ENCODE peak calls at places on chromosomes 11 and 22, in ten cellular contexts. One of them, this sample, is unnamed.

GRCh38 chr11:44244649-44245308 is 65.2 kb downstream of the ALX4 start:
- DNase-seq in mucosa of gallbladder: no peak
- DNase-seq in anterior cingulate cortex: no peak
- DNase-seq in stimulated activated naive CD8-positive, alpha-beta T cell treated with anti-CD3 and anti-CD28 coated beads, Interleukin-15, Interleukin-2, amounts not matched to agents 100 U/mL and 50 U/mL, for 24 hours: no peak
- DNase-seq in AG04449: no peak
- DNase-seq in Caki2: no peak
- DNase-seq in B cell: no peak
- DNase-seq in EH: peak; percentile 65
- DNase-seq in bronchial epithelial cell: no peak
- DNase-seq in hypothalamus: no peak
- DNase-seq in this sample: no peak

GRCh38 chr11:31106963-31107576 is 262.5 kb downstream of the DCDC1 start:
- DNase-seq in AG04449: no peak
- DNase-seq in mucosa of gallbladder: peak; percentile 56
- DNase-seq in bronchial epithelial cell: peak; percentile 39
- DNase-seq in anterior cingulate cortex: peak; percentile 66
- DNase-seq in hypothalamus: peak; percentile 51
- DNase-seq in EH: peak; percentile 25
- DNase-seq in stimulated activated naive CD8-positive, alpha-beta T cell treated with anti-CD3 and anti-CD28 coated beads, Interleukin-15, Interleukin-2, amounts not matched to agents 100 U/mL and 50 U/mL, for 24 hours: peak; percentile 51
- DNase-seq in B cell: no peak
- DNase-seq in Caki2: peak; percentile 19
- DNase-seq in this sample: peak; percentile 12

GRCh38 chr11:79617561-79617960 is 176.7 kb upstream of the TENM4 start:
- DNase-seq in Caki2: peak; percentile 2
- DNase-seq in mucosa of gallbladder: no peak
- DNase-seq in hypothalamus: no peak
- DNase-seq in anterior cingulate cortex: no peak
- DNase-seq in B cell: no peak
- DNase-seq in EH: no peak
- DNase-seq in bronchial epithelial cell: peak; percentile 61
- DNase-seq in AG04449: no peak
- DNase-seq in stimulated activated naive CD8-positive, alpha-beta T cell treated with anti-CD3 and anti-CD28 coated beads, Interleukin-15, Interleukin-2, amounts not matched to agents 100 U/mL and 50 U/mL, for 24 hours: no peak
- DNase-seq in this sample: no peak

GRCh38 chr11:109644158-109644557 is 222.2 kb downstream of the C11orf87 start:
- DNase-seq in hypothalamus: peak; percentile 78
- DNase-seq in bronchial epithelial cell: no peak
- DNase-seq in Caki2: no peak
- DNase-seq in mucosa of gallbladder: peak; percentile 14
- DNase-seq in stimulated activated naive CD8-positive, alpha-beta T cell treated with anti-CD3 and anti-CD28 coated beads, Interleukin-15, Interleukin-2, amounts not matched to agents 100 U/mL and 50 U/mL, for 24 hours: no peak
- DNase-seq in B cell: no peak
- DNase-seq in anterior cingulate cortex: peak; percentile 80
- DNase-seq in EH: peak; percentile 3
- DNase-seq in AG04449: no peak
- DNase-seq in this sample: no peak

GRCh38 chr11:66883021-66883968 is 26.4 kb downstream of the LRFN4 start:
- DNase-seq in bronchial epithelial cell: peak; percentile 80
- DNase-seq in EH: peak; percentile 79
- DNase-seq in AG04449: peak; percentile 21
- DNase-seq in anterior cingulate cortex: peak; percentile 71
- DNase-seq in hypothalamus: peak; percentile 82
- DNase-seq in B cell: peak; percentile 63
- DNase-seq in mucosa of gallbladder: peak; percentile 46
- DNase-seq in stimulated activated naive CD8-positive, alpha-beta T cell treated with anti-CD3 and anti-CD28 coated beads, Interleukin-15, Interleukin-2, amounts not matched to agents 100 U/mL and 50 U/mL, for 24 hours: peak; percentile 84
- DNase-seq in Caki2: peak; percentile 88
- DNase-seq in this sample: peak; percentile 43

GRCh38 chr11:76824083-76824939 is 36.4 kb upstream of the ACER3 start:
- DNase-seq in mucosa of gallbladder: no peak
- DNase-seq in Caki2: no peak
- DNase-seq in B cell: no peak
- DNase-seq in anterior cingulate cortex: no peak
- DNase-seq in hypothalamus: no peak
- DNase-seq in stimulated activated naive CD8-positive, alpha-beta T cell treated with anti-CD3 and anti-CD28 coated beads, Interleukin-15, Interleukin-2, amounts not matched to agents 100 U/mL and 50 U/mL, for 24 hours: no peak
- DNase-seq in AG04449: no peak
- DNase-seq in EH: peak; percentile 76
- DNase-seq in bronchial epithelial cell: peak; percentile 73
- DNase-seq in this sample: no peak

GRCh38 chr11:95924414-95924760 is 480 bp upstream of the MTMR2 start:
- DNase-seq in EH: peak; percentile 60
- DNase-seq in hypothalamus: peak; percentile 87
- DNase-seq in stimulated activated naive CD8-positive, alpha-beta T cell treated with anti-CD3 and anti-CD28 coated beads, Interleukin-15, Interleukin-2, amounts not matched to agents 100 U/mL and 50 U/mL, for 24 hours: no peak
- DNase-seq in anterior cingulate cortex: no peak
- DNase-seq in B cell: no peak
- DNase-seq in Caki2: no peak
- DNase-seq in AG04449: no peak
- DNase-seq in bronchial epithelial cell: peak; percentile 22
- DNase-seq in mucosa of gallbladder: no peak
- DNase-seq in this sample: no peak

GRCh38 chr11:123561046-123561781 is 93.2 kb downstream of the SCN3B start:
- DNase-seq in hypothalamus: peak; percentile 79
- DNase-seq in B cell: no peak
- DNase-seq in bronchial epithelial cell: peak; percentile 31
- DNase-seq in mucosa of gallbladder: no peak
- DNase-seq in stimulated activated naive CD8-positive, alpha-beta T cell treated with anti-CD3 and anti-CD28 coated beads, Interleukin-15, Interleukin-2, amounts not matched to agents 100 U/mL and 50 U/mL, for 24 hours: no peak
- DNase-seq in AG04449: no peak
- DNase-seq in Caki2: no peak
- DNase-seq in EH: peak; percentile 46
- DNase-seq in anterior cingulate cortex: peak; percentile 65
- DNase-seq in this sample: no peak

GRCh38 chr22:29375436-29376076 is 12.8 kb downstream of the AP1B1 start:
- DNase-seq in anterior cingulate cortex: no peak
- DNase-seq in bronchial epithelial cell: no peak
- DNase-seq in stimulated activated naive CD8-positive, alpha-beta T cell treated with anti-CD3 and anti-CD28 coated beads, Interleukin-15, Interleukin-2, amounts not matched to agents 100 U/mL and 50 U/mL, for 24 hours: peak; percentile 26
- DNase-seq in hypothalamus: no peak
- DNase-seq in AG04449: no peak
- DNase-seq in Caki2: no peak
- DNase-seq in EH: no peak
- DNase-seq in B cell: no peak
- DNase-seq in mucosa of gallbladder: no peak
- DNase-seq in this sample: no peak

GRCh38 chr11:30860970-30861369 is 274.8 kb upstream of the MPPED2 start:
- DNase-seq in B cell: no peak
- DNase-seq in AG04449: no peak
- DNase-seq in EH: no peak
- DNase-seq in bronchial epithelial cell: no peak
- DNase-seq in stimulated activated naive CD8-positive, alpha-beta T cell treated with anti-CD3 and anti-CD28 coated beads, Interleukin-15, Interleukin-2, amounts not matched to agents 100 U/mL and 50 U/mL, for 24 hours: no peak
- DNase-seq in Caki2: no peak
- DNase-seq in anterior cingulate cortex: no peak
- DNase-seq in mucosa of gallbladder: no peak
- DNase-seq in hypothalamus: no peak
- DNase-seq in this sample: no peak

GRCh38 chr11:85759915-85760314 is 51.0 kb downstream of the SYTL2 start:
- DNase-seq in bronchial epithelial cell: peak; percentile 65
- DNase-seq in hypothalamus: no peak
- DNase-seq in B cell: no peak
- DNase-seq in stimulated activated naive CD8-positive, alpha-beta T cell treated with anti-CD3 and anti-CD28 coated beads, Interleukin-15, Interleukin-2, amounts not matched to agents 100 U/mL and 50 U/mL, for 24 hours: no peak
- DNase-seq in mucosa of gallbladder: no peak
- DNase-seq in Caki2: peak; percentile 51
- DNase-seq in anterior cingulate cortex: no peak
- DNase-seq in AG04449: peak; percentile 89
- DNase-seq in EH: peak; percentile 95
- DNase-seq in this sample: no peak

GRCh38 chr22:23419931-23420330 is 160.2 kb downstream of the IGLL1 start:
- DNase-seq in B cell: no peak
- DNase-seq in AG04449: no peak
- DNase-seq in anterior cingulate cortex: no peak
- DNase-seq in hypothalamus: no peak
- DNase-seq in bronchial epithelial cell: no peak
- DNase-seq in Caki2: no peak
- DNase-seq in stimulated activated naive CD8-positive, alpha-beta T cell treated with anti-CD3 and anti-CD28 coated beads, Interleukin-15, Interleukin-2, amounts not matched to agents 100 U/mL and 50 U/mL, for 24 hours: no peak
- DNase-seq in EH: no peak
- DNase-seq in mucosa of gallbladder: no peak
- DNase-seq in this sample: no peak

GRCh38 chr22:24827305-24827704 is 21.3 kb downstream of the SGSM1 start:
- DNase-seq in B cell: no peak
- DNase-seq in stimulated activated naive CD8-positive, alpha-beta T cell treated with anti-CD3 and anti-CD28 coated beads, Interleukin-15, Interleukin-2, amounts not matched to agents 100 U/mL and 50 U/mL, for 24 hours: no peak
- DNase-seq in anterior cingulate cortex: no peak
- DNase-seq in hypothalamus: no peak
- DNase-seq in bronchial epithelial cell: no peak
- DNase-seq in EH: no peak
- DNase-seq in AG04449: no peak
- DNase-seq in mucosa of gallbladder: no peak
- DNase-seq in Caki2: no peak
- DNase-seq in this sample: no peak

GRCh38 chr11:2207773-2208621 is 36.4 kb upstream of the TH start:
- DNase-seq in bronchial epithelial cell: no peak
- DNase-seq in anterior cingulate cortex: no peak
- DNase-seq in mucosa of gallbladder: peak; percentile 7
- DNase-seq in stimulated activated naive CD8-positive, alpha-beta T cell treated with anti-CD3 and anti-CD28 coated beads, Interleukin-15, Interleukin-2, amounts not matched to agents 100 U/mL and 50 U/mL, for 24 hours: peak; percentile 0
- DNase-seq in hypothalamus: no peak
- DNase-seq in B cell: peak; percentile 6
- DNase-seq in AG04449: no peak
- DNase-seq in Caki2: no peak
- DNase-seq in EH: no peak
- DNase-seq in this sample: no peak